ENCODE peak calls at places on chromosomes 1 and 21, in nine cellular contexts. Z is uterus, D is kidney, X is AG04450, L is K562, W is fibroblast of pulmonary artery, Y is endothelial cell of umbilical vein, P is GM23338, F is heart left ventricle. E is an unnamed sample.

GRCh38 chr1:160607051-160608032 is 28.0 kb upstream of the CD84 start:
- DNase-seq in Z (no peak), Y (peak; percentile 70), X (peak; percentile 41), W (peak; percentile 88), L (peak; percentile 86), P (peak; percentile 82), F (no peak), D (no peak), E (peak; percentile 44)

GRCh38 chr1:155208656-155209372 is at the start of gene MTX1:
- DNase-seq in F (peak; percentile 95), X (no peak), D (peak; percentile 97), W (peak; percentile 86), Y (peak; percentile 83), P (peak; percentile 96), Z (peak; percentile 96), L (peak; percentile 95), E (peak; percentile 92)

GRCh38 chr1:67460648-67461500 is 30.7 kb upstream of the SERBP1 start:
- DNase-seq in W (no peak), D (no peak), Z (no peak), L (no peak), P (peak; percentile 42), X (no peak), F (peak; percentile 70), Y (no peak), E (no peak)

GRCh38 chr1:155871390-155871789 is 12.0 kb downstream of the SYT11 start:
- DNase-seq in P (no peak), D (no peak), Z (no peak), F (peak; percentile 66), X (no peak), Y (peak; percentile 29), W (peak; percentile 51), L (no peak), E (no peak)

GRCh38 chr1:107954719-107955415 is 10.1 kb downstream of the VAV3 start:
- DNase-seq in F (no peak), Y (no peak), X (no peak), P (no peak), L (no peak), Z (no peak), W (no peak), D (no peak), E (no peak)

GRCh38 chr21:20999567-21000169 is 1.5 kb downstream of the NCAM2 start:
- DNase-seq in Y (peak; percentile 46), F (no peak), Z (no peak), W (peak; percentile 71), L (peak; percentile 70), X (no peak), P (peak; percentile 72), D (no peak), E (peak; percentile 48)

GRCh38 chr1:84687703-84688460 is 2.4 kb downstream of the SSX2IP start:
- DNase-seq in Y (no peak), Z (no peak), F (no peak), D (no peak), P (no peak), X (no peak), L (peak; percentile 39), W (no peak), E (no peak)

GRCh38 chr1:98732985-98733781 is 71.7 kb downstream of the SNX7 start:
- DNase-seq in P (no peak), F (no peak), L (no peak), Z (no peak), X (no peak), Y (no peak), W (no peak), D (no peak), E (no peak)

GRCh38 chr1:117038236-117038635 is 21.9 kb upstream of the TTF2 start:
- DNase-seq in Y (no peak), P (no peak), F (no peak), D (no peak), X (no peak), W (no peak), Z (no peak), L (no peak), E (no peak)

GRCh38 chr1:117034791-117035290 is 25.3 kb upstream of the TTF2 start:
- DNase-seq in D (no peak), Y (no peak), L (no peak), X (no peak), Z (no peak), W (no peak), P (no peak), F (no peak), E (no peak)

GRCh38 chr1:117033149-117033548 is 27.0 kb upstream of the TTF2 start:
- DNase-seq in D (no peak), W (no peak), Y (no peak), F (no peak), X (no peak), L (no peak), Z (no peak), P (no peak), E (no peak)

GRCh38 chr1:117037802-117038201 is 22.3 kb upstream of the TTF2 start:
- DNase-seq in Z (no peak), P (no peak), L (no peak), F (no peak), Y (no peak), D (no peak), X (no peak), W (no peak), E (no peak)

DNA sequence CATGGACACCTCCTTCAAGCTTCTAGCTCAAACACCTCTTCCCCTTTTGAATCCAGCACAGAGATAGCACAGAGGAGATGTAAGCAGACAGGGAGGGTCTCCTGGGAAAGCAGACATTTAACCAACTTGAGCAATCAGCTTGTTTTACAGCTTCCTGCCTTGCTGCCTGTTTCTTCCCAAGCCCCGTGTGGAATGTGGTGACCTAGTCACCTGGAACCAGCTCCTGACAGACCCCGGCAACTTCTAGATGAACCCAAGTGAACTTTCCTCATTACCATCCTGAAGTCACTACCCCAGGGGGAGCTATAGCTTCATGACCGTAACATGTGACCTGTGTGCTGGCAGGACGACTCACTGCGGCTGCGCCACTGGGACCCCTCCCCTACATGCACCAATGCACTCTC is 24.1 kb upstream of the TTF2 start:
- DNase-seq in F (no peak), Y (no peak), L (peak; percentile 44), X (no peak), W (peak; percentile 32), Z (no peak), P (peak; percentile 70), D (no peak), E (no peak)
- TF ChIP-seq CTCF in F (no peak), Y (no peak), L (peak; percentile 36), X (no peak), W (no peak), Z (no peak), P (peak; percentile 36), D (no peak), E (no peak)

DNA sequence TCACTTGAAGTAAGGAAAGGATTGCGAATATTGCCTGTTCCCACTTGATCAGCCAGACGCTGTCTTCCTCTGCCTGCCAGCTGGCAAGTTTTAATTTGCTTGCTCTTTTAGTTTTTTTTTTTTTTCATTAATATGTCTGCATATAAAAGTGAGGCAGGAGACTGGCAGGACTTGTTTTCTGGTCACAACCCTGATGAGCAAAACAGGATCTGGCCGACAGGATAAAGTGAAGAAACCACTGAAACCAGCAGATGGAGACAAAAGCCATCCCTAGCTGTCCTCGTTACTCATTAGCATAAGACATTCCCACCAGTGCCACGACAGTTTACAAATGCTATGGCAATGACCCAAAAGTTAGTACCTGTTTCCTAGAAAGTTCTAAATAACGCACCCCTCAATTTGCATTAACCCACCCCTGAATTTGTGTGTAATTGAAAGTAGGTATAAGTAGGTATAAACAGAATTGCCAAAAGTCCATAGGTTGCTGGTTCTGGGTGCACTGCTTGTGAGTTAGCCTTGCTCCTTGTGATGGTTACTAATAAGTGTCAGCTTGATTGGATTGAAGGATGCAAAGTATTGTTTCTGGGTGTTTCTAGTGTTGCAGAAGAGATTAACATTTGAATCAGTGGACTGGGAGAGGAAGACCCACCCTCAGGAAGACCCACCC is 60.8 kb downstream of the ZNF684 start:
- DNase-seq in X (no peak), Y (peak; percentile 47), F (no peak), Z (no peak), D (no peak), P (peak; percentile 61), L (peak; percentile 73), W (peak; percentile 50), E (no peak)
- TF ChIP-seq CTCF in X (peak; percentile 45), Y (peak; percentile 48), F (peak; percentile 51), Z (peak; percentile 19), D (peak; percentile 35), P (peak; percentile 67), L (peak; percentile 82), W (peak; percentile 51), E (peak; percentile 16)

GRCh38 chr1:44678626-44679025 is 4.1 kb downstream of the ARMH1 start:
- DNase-seq in Z (no peak), X (no peak), D (peak; percentile 41), L (no peak), W (no peak), F (no peak), Y (no peak), P (no peak), E (no peak)

GRCh38 chr1:44675186-44675585 is 672 bp downstream of the ARMH1 start:
- DNase-seq in Y (no peak), D (peak; percentile 24), L (no peak), Z (no peak), P (no peak), F (no peak), W (no peak), X (no peak), E (no peak)

GRCh38 chr1:44676484-44677200 is 2.1 kb downstream of the ARMH1 start:
- DNase-seq in P (no peak), W (peak; percentile 56), D (no peak), X (peak; percentile 20), L (peak; percentile 52), Z (no peak), Y (peak; percentile 15), F (no peak), E (no peak)

GRCh38 chr1:44678120-44678519 is 3.6 kb downstream of the ARMH1 start:
- DNase-seq in W (no peak), P (no peak), Z (no peak), D (no peak), F (no peak), X (no peak), L (no peak), Y (no peak), E (no peak)

DNA sequence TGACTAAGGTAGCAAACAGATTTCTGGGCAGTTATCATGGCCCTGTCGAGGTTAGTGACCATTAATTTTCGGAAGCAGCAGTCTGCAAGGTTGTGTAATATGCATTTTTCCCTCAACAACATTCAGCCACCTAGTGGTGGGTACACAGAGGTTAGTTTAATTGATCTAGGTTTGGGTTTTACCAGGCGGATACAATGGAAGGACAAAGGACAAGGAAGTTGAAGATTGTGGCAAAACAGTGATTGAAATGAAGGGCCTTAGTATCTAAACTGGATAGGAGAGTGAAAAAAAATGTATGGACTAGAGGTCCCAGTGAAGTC is 2.6 kb downstream of the ARMH1 start:
- DNase-seq in L (peak; percentile 63), Y (peak; percentile 30), W (peak; percentile 65), P (peak; percentile 71), F (no peak), D (no peak), X (no peak), Z (no peak), E (no peak)
- TF ChIP-seq CTCF in L (peak; percentile 78), Y (peak; percentile 27), W (peak; percentile 64), P (peak; percentile 64), F (peak; percentile 44), D (peak; percentile 36), X (peak; percentile 60), Z (peak; percentile 19), E (peak; percentile 50)

GRCh38 chr21:34891610-34891943 is 157.5 kb downstream of the RUNX1 start:
- DNase-seq in L (no peak), Y (no peak), Z (no peak), F (no peak), W (no peak), P (no peak), D (no peak), X (no peak), E (no peak)

GRCh38 chr21:34890258-34890723 is 158.8 kb downstream of the RUNX1 start:
- DNase-seq in L (no peak), X (no peak), W (no peak), F (no peak), P (peak; percentile 76), Z (no peak), D (no peak), Y (no peak), E (no peak)

GRCh38 chr21:34889537-34890257 is 159.4 kb downstream of the RUNX1 start:
- DNase-seq in P (peak; percentile 50), W (peak; percentile 80), Y (peak; percentile 56), F (peak; percentile 79), L (peak; percentile 88), Z (peak; percentile 70), X (no peak), D (peak; percentile 93), E (peak; percentile 93)

GRCh38 chr21:34892196-34892595 is 156.9 kb downstream of the RUNX1 start:
- DNase-seq in P (no peak), X (no peak), Z (no peak), L (no peak), W (no peak), Y (peak; percentile 14), F (no peak), D (no peak), E (no peak)

GRCh38 chr21:34890724-34891609 is 158.1 kb downstream of the RUNX1 start:
- DNase-seq in Z (no peak), P (peak; percentile 75), F (no peak), D (peak; percentile 75), X (no peak), W (peak; percentile 47), Y (peak; percentile 46), L (no peak), E (no peak)
- TF ChIP-seq CTCF in Z (no peak), P (no peak), F (peak; percentile 5), D (no peak), X (peak; percentile 25), W (no peak), Y (no peak), L (no peak), E (no peak)

E was measured in GM13977.